ENCODE peak calls at places on chromosomes 2 and 18, in ten cellular contexts. M is HFFc6; Z is fibroblast of mammary gland; L is WTC11; Q is stimulated activated CD8-positive, alpha-beta memory T cell treated with anti-CD3 and anti-CD28 coated beads, Interleukin-12 subunit alpha, Interleukin-12 subunit beta, amount 100 ng/mL, for 4 hours; G is KG1; N is neural progenitor cell; Y is HCEC 1CT; A is GM23338; D is chondrocyte. I is an unnamed sample.

GRCh38 chr2:172777431-172777830 is 41.8 kb downstream of the RAPGEF4 start:
- DNase-seq in A (no peak), G (no peak), L (no peak), Y (peak; percentile 4), N (no peak), Q (no peak), D (no peak), M (no peak), Z (no peak), I (no peak)

GRCh38 chr2:101540518-101540917 is 65.6 kb upstream of the RFX8 start:
- DNase-seq in D (no peak), G (no peak), Z (peak; percentile 83), Q (no peak), Y (no peak), A (no peak), M (peak; percentile 36), L (no peak), N (no peak), I (no peak)

GRCh38 chr2:98608962-98609604 is 694 bp downstream of the UNC50 start:
- DNase-seq in A (peak; percentile 41), Y (peak; percentile 33), Z (peak; percentile 63), N (peak; percentile 53), L (peak; percentile 16), G (no peak), M (peak; percentile 49), D (no peak), Q (no peak), I (no peak)

GRCh38 chr2:191635333-191636234 is 42.4 kb upstream of the NABP1 start:
- DNase-seq in L (no peak), Y (peak; percentile 89), M (peak; percentile 86), Q (no peak), G (no peak), D (no peak), N (no peak), A (no peak), Z (peak; percentile 66), I (no peak)

GRCh38 chr18:35415511-35416427 is 38.6 kb upstream of the ZNF396 start:
- DNase-seq in M (no peak), Q (no peak), G (no peak), Z (peak; percentile 45), L (no peak), A (no peak), D (no peak), N (no peak), Y (peak; percentile 13), I (no peak)

GRCh38 chr2:32849456-32850194 is 97.1 kb upstream of the LTBP1 start:
- DNase-seq in A (no peak), D (no peak), G (no peak), L (no peak), Z (no peak), N (no peak), Q (no peak), Y (no peak), M (no peak), I (no peak)

GRCh38 chr2:15940661-15941482 is 522 bp downstream of the MYCN start:
- DNase-seq in L (peak; percentile 25), G (no peak), Y (no peak), Z (no peak), Q (no peak), A (peak; percentile 52), M (no peak), D (peak; percentile 70), N (peak; percentile 76), I (no peak)

GRCh38 chr2:102187191-102188150 is 648 bp downstream of the IL1RL2 start:
- DNase-seq in Y (peak; percentile 36), G (no peak), N (no peak), Z (peak; percentile 65), M (no peak), Q (peak; percentile 29), A (peak; percentile 69), D (no peak), L (peak; percentile 58), I (no peak)

GRCh38 chr2:151771599-151772358 is 37.5 kb upstream of the NEB start:
- DNase-seq in L (no peak), D (no peak), N (no peak), G (no peak), Y (peak; percentile 48), M (peak; percentile 90), Z (peak; percentile 77), Q (no peak), A (no peak), I (no peak)

GRCh38 chr2:158724803-158725271 is 70.3 kb upstream of the DAPL1 start:
- DNase-seq in Q (no peak), N (no peak), M (no peak), G (no peak), L (no peak), D (no peak), A (no peak), Z (no peak), Y (peak; percentile 35), I (no peak)